ENCODE peak calls at places on chromosomes 6 and 20, in five cellular contexts. One of them, this sample, is unnamed.

GRCh38 chr20:19757487-19757972 is 528 bp upstream of the RIN2 start:
- DNase-seq in PC-3: peak
- DNase-seq in fibroblast of pulmonary artery: peak
- DNase-seq in fibroblast of lung: peak
- DNase-seq in AG04450: peak
- DNase-seq in this sample: peak

GRCh38 chr6:129744201-129744879 is 34.4 kb upstream of the ARHGAP18 start:
- DNase-seq in PC-3: peak
- DNase-seq in fibroblast of pulmonary artery: peak
- DNase-seq in fibroblast of lung: peak
- DNase-seq in AG04450: peak
- DNase-seq in this sample: no peak

GRCh38 chr6:134630468-134631180 is 312.7 kb upstream of the SGK1 start:
- DNase-seq in PC-3: no peak
- DNase-seq in fibroblast of pulmonary artery: no peak
- DNase-seq in fibroblast of lung: no peak
- DNase-seq in AG04450: no peak
- DNase-seq in this sample: no peak

GRCh38 chr6:116280161-116280959 is 630 bp upstream of the TSPYL1 start:
- DNase-seq in PC-3: no peak
- DNase-seq in fibroblast of pulmonary artery: peak
- DNase-seq in fibroblast of lung: no peak
- DNase-seq in AG04450: no peak
- DNase-seq in this sample: no peak

GRCh38 chr6:159884720-159885119 is 6.1 kb upstream of the MAS1 start:
- DNase-seq in PC-3: no peak
- DNase-seq in fibroblast of pulmonary artery: no peak
- DNase-seq in fibroblast of lung: no peak
- DNase-seq in AG04450: no peak
- DNase-seq in this sample: no peak

GRCh38 chr6:107942164-107942563 is 15.8 kb downstream of the SEC63 start:
- DNase-seq in PC-3: no peak
- DNase-seq in fibroblast of pulmonary artery: no peak
- DNase-seq in fibroblast of lung: no peak
- DNase-seq in AG04450: no peak
- DNase-seq in this sample: no peak

GRCh38 chr6:137680678-137681346 is 186.2 kb upstream of the TNFAIP3 start:
- DNase-seq in PC-3: peak
- DNase-seq in fibroblast of pulmonary artery: peak
- DNase-seq in fibroblast of lung: peak
- DNase-seq in AG04450: no peak
- DNase-seq in this sample: no peak

GRCh38 chr20:63706852-63707557 is 771 bp downstream of the ARFRP1 start:
- DNase-seq in PC-3: peak
- DNase-seq in fibroblast of pulmonary artery: peak
- DNase-seq in fibroblast of lung: no peak
- DNase-seq in AG04450: no peak
- DNase-seq in this sample: peak

GRCh38 chr6:43948527-43949450 is 178.5 kb downstream of the MRPL14 start:
- DNase-seq in PC-3: no peak
- DNase-seq in fibroblast of pulmonary artery: no peak
- DNase-seq in fibroblast of lung: peak
- DNase-seq in AG04450: peak
- DNase-seq in this sample: peak

GRCh38 chr6:13917141-13917540 is 7.6 kb upstream of the RNF182 start:
- DNase-seq in PC-3: no peak
- DNase-seq in fibroblast of pulmonary artery: no peak
- DNase-seq in fibroblast of lung: no peak
- DNase-seq in AG04450: no peak
- DNase-seq in this sample: no peak

GRCh38 chr20:38412877-38413577 is 22.1 kb downstream of the SNHG17 start:
- DNase-seq in PC-3: no peak
- DNase-seq in fibroblast of pulmonary artery: no peak
- DNase-seq in fibroblast of lung: peak
- DNase-seq in AG04450: no peak
- DNase-seq in this sample: no peak

GRCh38 chr6:121354764-121355163 is 20.5 kb upstream of the TBC1D32 start:
- DNase-seq in PC-3: peak
- DNase-seq in fibroblast of pulmonary artery: peak
- DNase-seq in fibroblast of lung: no peak
- DNase-seq in AG04450: no peak
- DNase-seq in this sample: no peak

GRCh38 chr6:35318200-35318844 is 20.7 kb downstream of the DEF6 start:
- DNase-seq in PC-3: peak
- DNase-seq in fibroblast of pulmonary artery: peak
- DNase-seq in fibroblast of lung: peak
- DNase-seq in AG04450: peak
- DNase-seq in this sample: peak

GRCh38 chr6:142112451-142113061 is 20.2 kb upstream of the GJE1 start:
- DNase-seq in PC-3: peak
- DNase-seq in fibroblast of pulmonary artery: peak
- DNase-seq in fibroblast of lung: peak
- DNase-seq in AG04450: peak
- DNase-seq in this sample: peak

GRCh38 chr20:38129893-38130609 is 35.0 kb downstream of the TGM2 start:
- DNase-seq in PC-3: no peak
- DNase-seq in fibroblast of pulmonary artery: no peak
- DNase-seq in fibroblast of lung: no peak
- DNase-seq in AG04450: no peak
- DNase-seq in this sample: no peak

GRCh38 chr20:33681288-33681687 is 4.9 kb downstream of the E2F1 start:
- DNase-seq in PC-3: no peak
- DNase-seq in fibroblast of pulmonary artery: no peak
- DNase-seq in fibroblast of lung: no peak
- DNase-seq in AG04450: no peak
- DNase-seq in this sample: no peak

GRCh38 chr6:164911873-164912580 is 397.4 kb downstream of the C6orf118 start:
- DNase-seq in PC-3: no peak
- DNase-seq in fibroblast of pulmonary artery: no peak
- DNase-seq in fibroblast of lung: no peak
- DNase-seq in AG04450: no peak
- DNase-seq in this sample: no peak

GRCh38 chr6:130513770-130514169 is 148.0 kb downstream of the TMEM200A start:
- DNase-seq in PC-3: peak
- DNase-seq in fibroblast of pulmonary artery: peak
- DNase-seq in fibroblast of lung: peak
- DNase-seq in AG04450: no peak
- DNase-seq in this sample: no peak

GRCh38 chr6:146047356-146047755 is 18.5 kb downstream of the GRM1 start:
- DNase-seq in PC-3: no peak
- DNase-seq in fibroblast of pulmonary artery: no peak
- DNase-seq in fibroblast of lung: no peak
- DNase-seq in AG04450: no peak
- DNase-seq in this sample: no peak

GRCh38 chr20:15895126-15895525 is 678.1 kb downstream of the KIF16B start:
- DNase-seq in PC-3: no peak
- DNase-seq in fibroblast of pulmonary artery: no peak
- DNase-seq in fibroblast of lung: no peak
- DNase-seq in AG04450: no peak
- DNase-seq in this sample: no peak

GRCh38 chr6:106629103-106629858 is at the start of the genes QRSL1 and RTN4IP1:
- DNase-seq in PC-3: peak
- DNase-seq in fibroblast of pulmonary artery: peak
- DNase-seq in fibroblast of lung: peak
- DNase-seq in AG04450: peak
- DNase-seq in this sample: peak

GRCh38 chr6:64547594-64548268 is 912.1 kb downstream of the PHF3 start:
- DNase-seq in PC-3: no peak
- DNase-seq in fibroblast of pulmonary artery: no peak
- DNase-seq in fibroblast of lung: no peak
- DNase-seq in AG04450: no peak
- DNase-seq in this sample: no peak

GRCh38 chr6:53898026-53898795 is 103.4 kb downstream of the LRRC1 start:
- DNase-seq in PC-3: no peak
- DNase-seq in fibroblast of pulmonary artery: peak
- DNase-seq in fibroblast of lung: peak
- DNase-seq in AG04450: peak
- DNase-seq in this sample: no peak

DNA sequence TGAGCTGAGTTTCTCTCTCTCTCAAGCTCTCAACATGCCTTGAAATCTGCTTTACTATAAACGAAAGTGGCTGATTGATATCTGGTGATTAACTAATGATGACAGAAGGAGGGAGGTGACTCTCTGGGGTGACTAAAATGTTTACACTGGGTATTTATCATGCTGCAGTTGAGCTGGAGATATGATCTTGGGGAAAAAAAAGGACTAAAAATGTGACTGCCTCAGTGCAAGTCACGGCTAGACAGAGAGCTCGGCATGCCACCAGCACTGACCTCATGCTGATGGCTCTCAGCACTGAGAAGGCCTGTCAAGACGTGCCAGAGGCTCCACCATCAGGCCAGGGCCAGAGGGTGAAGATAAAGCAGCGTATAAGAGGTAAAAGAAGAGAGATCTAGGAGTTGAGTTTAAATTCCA is 103.1 kb upstream of the SPACA1 start:
- DNase-seq in PC-3: peak
- DNase-seq in fibroblast of pulmonary artery: peak
- DNase-seq in fibroblast of lung: peak
- DNase-seq in AG04450: no peak
- DNase-seq in this sample: no peak
- TF ChIP-seq CTCF in PC-3: peak
- TF ChIP-seq CTCF in fibroblast of pulmonary artery: peak
- TF ChIP-seq CTCF in fibroblast of lung: peak
- TF ChIP-seq CTCF in AG04450: no peak
- TF ChIP-seq CTCF in this sample: no peak

DNA sequence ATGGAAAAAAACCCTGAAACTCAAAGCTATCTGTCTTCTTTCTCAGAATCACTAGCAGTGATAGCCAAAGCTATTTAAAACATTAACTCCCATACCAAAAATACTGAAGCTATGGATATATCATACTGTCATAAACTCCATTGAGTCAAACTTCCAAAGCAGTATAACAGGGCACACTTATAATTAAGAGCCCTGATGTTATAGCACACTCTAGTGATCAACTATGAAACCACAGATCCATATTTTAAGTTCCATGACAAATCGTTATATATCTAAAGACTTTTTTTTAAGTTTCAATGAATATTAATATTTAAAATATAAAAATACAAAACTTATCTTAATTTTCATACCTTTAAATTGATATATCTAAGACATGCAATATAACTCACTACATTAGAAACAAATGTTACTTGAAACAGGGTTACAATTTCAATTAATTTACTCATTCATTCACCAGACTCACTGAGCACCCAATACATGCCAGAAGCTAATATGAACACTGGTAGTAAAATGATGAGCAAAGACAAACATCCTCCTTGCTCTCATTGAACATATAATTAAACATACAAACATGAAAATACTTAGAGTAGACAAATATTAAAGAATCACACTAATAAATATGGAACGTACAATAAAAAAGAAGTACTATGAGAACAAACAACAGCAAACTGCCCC is 69.3 kb downstream of the IBTK start:
- DNase-seq in PC-3: peak
- DNase-seq in fibroblast of pulmonary artery: peak
- DNase-seq in fibroblast of lung: peak
- DNase-seq in AG04450: no peak
- DNase-seq in this sample: no peak
- TF ChIP-seq CTCF in PC-3: peak
- TF ChIP-seq CTCF in fibroblast of pulmonary artery: peak
- TF ChIP-seq CTCF in fibroblast of lung: peak
- TF ChIP-seq CTCF in AG04450: peak
- TF ChIP-seq CTCF in this sample: peak

GRCh38 chr6:125787791-125788190 is 3.0 kb upstream of the NCOA7 start:
- DNase-seq in PC-3: peak
- DNase-seq in fibroblast of pulmonary artery: peak
- DNase-seq in fibroblast of lung: peak
- DNase-seq in AG04450: no peak
- DNase-seq in this sample: no peak
- TF ChIP-seq CTCF in PC-3: peak
- TF ChIP-seq CTCF in fibroblast of pulmonary artery: peak
- TF ChIP-seq CTCF in fibroblast of lung: peak
- TF ChIP-seq CTCF in AG04450: peak
- TF ChIP-seq CTCF in this sample: peak

GRCh38 chr20:44603327-44603726 is 20.9 kb downstream of the PKIG start:
- DNase-seq in PC-3: no peak
- DNase-seq in fibroblast of pulmonary artery: no peak
- DNase-seq in fibroblast of lung: no peak
- DNase-seq in AG04450: no peak
- DNase-seq in this sample: no peak
- TF ChIP-seq CTCF in PC-3: peak
- TF ChIP-seq CTCF in fibroblast of pulmonary artery: no peak
- TF ChIP-seq CTCF in fibroblast of lung: no peak
- TF ChIP-seq CTCF in AG04450: no peak
- TF ChIP-seq CTCF in this sample: no peak

GRCh38 chr6:149929422-149929821 is 6.5 kb upstream of the RAET1G start:
- DNase-seq in PC-3: peak
- DNase-seq in fibroblast of pulmonary artery: no peak
- DNase-seq in fibroblast of lung: no peak
- DNase-seq in AG04450: no peak
- DNase-seq in this sample: no peak
- TF ChIP-seq CTCF in PC-3: peak
- TF ChIP-seq CTCF in fibroblast of pulmonary artery: peak
- TF ChIP-seq CTCF in fibroblast of lung: peak
- TF ChIP-seq CTCF in AG04450: peak
- TF ChIP-seq CTCF in this sample: peak

GRCh38 chr6:31901415-31901952 is 402 bp downstream of the ZBTB12 start:
- DNase-seq in PC-3: peak
- DNase-seq in fibroblast of pulmonary artery: peak
- DNase-seq in fibroblast of lung: peak
- DNase-seq in AG04450: peak
- DNase-seq in this sample: no peak

GRCh38 chr6:31899882-31900722 is 1.8 kb downstream of the ZBTB12 start:
- DNase-seq in PC-3: no peak
- DNase-seq in fibroblast of pulmonary artery: no peak
- DNase-seq in fibroblast of lung: no peak
- DNase-seq in AG04450: no peak
- DNase-seq in this sample: no peak

GRCh38 chr6:31903957-31904356 is 2.1 kb upstream of the ZBTB12 start:
- DNase-seq in PC-3: no peak
- DNase-seq in fibroblast of pulmonary artery: peak
- DNase-seq in fibroblast of lung: no peak
- DNase-seq in AG04450: no peak
- DNase-seq in this sample: no peak

GRCh38 chr6:31900917-31901414 is 920 bp downstream of the ZBTB12 start:
- DNase-seq in PC-3: no peak
- DNase-seq in fibroblast of pulmonary artery: no peak
- DNase-seq in fibroblast of lung: no peak
- DNase-seq in AG04450: no peak
- DNase-seq in this sample: no peak

GRCh38 chr6:31901953-31902643 is at the start of gene ZBTB12:
- DNase-seq in PC-3: peak
- DNase-seq in fibroblast of pulmonary artery: peak
- DNase-seq in fibroblast of lung: peak
- DNase-seq in AG04450: peak
- DNase-seq in this sample: peak
- TF ChIP-seq CTCF in PC-3: no peak
- TF ChIP-seq CTCF in fibroblast of pulmonary artery: no peak
- TF ChIP-seq CTCF in fibroblast of lung: no peak
- TF ChIP-seq CTCF in AG04450: no peak
- TF ChIP-seq CTCF in this sample: no peak

This sample was measured in type B pancreatic cell.